ENCODE peak calls at places on chromosome 19, in six cellular contexts. One of them, this sample, is unnamed.

GRCh38 chr19:9406798-9407352 is 28.5 kb downstream of the ZNF266 start:
- DNase-seq in HFF-Myc: peak
- DNase-seq in ascending aorta: peak
- DNase-seq in CD8-positive, alpha-beta T cell: peak
- DNase-seq in type B pancreatic cell: no peak
- DNase-seq in GM13976: peak
- DNase-seq in this sample: peak

GRCh38 chr19:58054792-58055482 is 4.1 kb upstream of the ZNF135 start:
- DNase-seq in HFF-Myc: no peak
- DNase-seq in ascending aorta: no peak
- DNase-seq in CD8-positive, alpha-beta T cell: no peak
- DNase-seq in type B pancreatic cell: no peak
- DNase-seq in GM13976: peak
- DNase-seq in this sample: peak

GRCh38 chr19:53467503-53468262 is at the start of gene ZNF813:
- DNase-seq in HFF-Myc: peak
- DNase-seq in ascending aorta: peak
- DNase-seq in CD8-positive, alpha-beta T cell: peak
- DNase-seq in type B pancreatic cell: peak
- DNase-seq in GM13976: peak
- DNase-seq in this sample: peak

GRCh38 chr19:18896421-18896841 is 473 bp upstream of the CERS1 start:
- DNase-seq in HFF-Myc: no peak
- DNase-seq in ascending aorta: no peak
- DNase-seq in CD8-positive, alpha-beta T cell: no peak
- DNase-seq in type B pancreatic cell: no peak
- DNase-seq in GM13976: no peak
- DNase-seq in this sample: no peak

GRCh38 chr19:54429545-54430227 is 14.4 kb downstream of the TTYH1 start:
- DNase-seq in HFF-Myc: no peak
- DNase-seq in ascending aorta: no peak
- DNase-seq in CD8-positive, alpha-beta T cell: no peak
- DNase-seq in type B pancreatic cell: no peak
- DNase-seq in GM13976: no peak
- DNase-seq in this sample: no peak

GRCh38 chr19:29831041-29831548 is 19.3 kb downstream of the CCNE1 start:
- DNase-seq in HFF-Myc: no peak
- DNase-seq in ascending aorta: no peak
- DNase-seq in CD8-positive, alpha-beta T cell: peak
- DNase-seq in type B pancreatic cell: no peak
- DNase-seq in GM13976: peak
- DNase-seq in this sample: no peak

GRCh38 chr19:18173572-18174294 is at the start of gene IFI30:
- DNase-seq in HFF-Myc: no peak
- DNase-seq in ascending aorta: peak
- DNase-seq in CD8-positive, alpha-beta T cell: peak
- DNase-seq in type B pancreatic cell: no peak
- DNase-seq in GM13976: peak
- DNase-seq in this sample: peak

GRCh38 chr19:20359933-20360720 is 193.1 kb downstream of the ZNF486 start:
- DNase-seq in HFF-Myc: no peak
- DNase-seq in ascending aorta: no peak
- DNase-seq in CD8-positive, alpha-beta T cell: no peak
- DNase-seq in type B pancreatic cell: no peak
- DNase-seq in GM13976: no peak
- DNase-seq in this sample: no peak

GRCh38 chr19:39307822-39308530 is 11.8 kb downstream of the IFNL1 start:
- DNase-seq in HFF-Myc: no peak
- DNase-seq in ascending aorta: no peak
- DNase-seq in CD8-positive, alpha-beta T cell: no peak
- DNase-seq in type B pancreatic cell: no peak
- DNase-seq in GM13976: no peak
- DNase-seq in this sample: no peak

GRCh38 chr19:39599116-39599515 is 3.2 kb upstream of the LGALS13 start:
- DNase-seq in HFF-Myc: peak
- DNase-seq in ascending aorta: no peak
- DNase-seq in CD8-positive, alpha-beta T cell: no peak
- DNase-seq in type B pancreatic cell: no peak
- DNase-seq in GM13976: peak
- DNase-seq in this sample: peak

GRCh38 chr19:9883231-9883758 is 48.2 kb downstream of the PIN1 start:
- DNase-seq in HFF-Myc: no peak
- DNase-seq in ascending aorta: no peak
- DNase-seq in CD8-positive, alpha-beta T cell: no peak
- DNase-seq in type B pancreatic cell: no peak
- DNase-seq in GM13976: no peak
- DNase-seq in this sample: no peak

GRCh38 chr19:38831142-38831605 is 420 bp downstream of the ECH1 start:
- DNase-seq in HFF-Myc: no peak
- DNase-seq in ascending aorta: peak
- DNase-seq in CD8-positive, alpha-beta T cell: no peak
- DNase-seq in type B pancreatic cell: peak
- DNase-seq in GM13976: peak
- DNase-seq in this sample: peak

GRCh38 chr19:10566658-10567410 is 1.0 kb upstream of the KRI1 start:
- DNase-seq in HFF-Myc: no peak
- DNase-seq in ascending aorta: peak
- DNase-seq in CD8-positive, alpha-beta T cell: peak
- DNase-seq in type B pancreatic cell: no peak
- DNase-seq in GM13976: peak
- DNase-seq in this sample: no peak

GRCh38 chr19:37074819-37075362 is 3.3 kb upstream of the ZNF420 start:
- DNase-seq in HFF-Myc: no peak
- DNase-seq in ascending aorta: no peak
- DNase-seq in CD8-positive, alpha-beta T cell: no peak
- DNase-seq in type B pancreatic cell: no peak
- DNase-seq in GM13976: no peak
- DNase-seq in this sample: no peak

GRCh38 chr19:43731854-43732253 is 16.0 kb downstream of the IRGC start:
- DNase-seq in HFF-Myc: no peak
- DNase-seq in ascending aorta: no peak
- DNase-seq in CD8-positive, alpha-beta T cell: no peak
- DNase-seq in type B pancreatic cell: no peak
- DNase-seq in GM13976: no peak
- DNase-seq in this sample: no peak

GRCh38 chr19:10510301-10510802 is 6.9 kb downstream of the S1PR5 start:
- DNase-seq in HFF-Myc: no peak
- DNase-seq in ascending aorta: no peak
- DNase-seq in CD8-positive, alpha-beta T cell: peak
- DNase-seq in type B pancreatic cell: peak
- DNase-seq in GM13976: peak
- DNase-seq in this sample: no peak

GRCh38 chr19:45104658-45105384 is 11.8 kb downstream of the PPP1R37 start:
- DNase-seq in HFF-Myc: no peak
- DNase-seq in ascending aorta: no peak
- DNase-seq in CD8-positive, alpha-beta T cell: no peak
- DNase-seq in type B pancreatic cell: no peak
- DNase-seq in GM13976: no peak
- DNase-seq in this sample: no peak

GRCh38 chr19:4375164-4375619 is 25.2 kb downstream of the SH3GL1 start:
- DNase-seq in HFF-Myc: no peak
- DNase-seq in ascending aorta: no peak
- DNase-seq in CD8-positive, alpha-beta T cell: no peak
- DNase-seq in type B pancreatic cell: no peak
- DNase-seq in GM13976: no peak
- DNase-seq in this sample: no peak

GRCh38 chr19:40607898-40608621 is 6.9 kb downstream of the LTBP4 start:
- DNase-seq in HFF-Myc: no peak
- DNase-seq in ascending aorta: no peak
- DNase-seq in CD8-positive, alpha-beta T cell: no peak
- DNase-seq in type B pancreatic cell: no peak
- DNase-seq in GM13976: no peak
- DNase-seq in this sample: no peak

GRCh38 chr19:31099470-31100190 is 249.6 kb downstream of the TSHZ3 start:
- DNase-seq in HFF-Myc: no peak
- DNase-seq in ascending aorta: no peak
- DNase-seq in CD8-positive, alpha-beta T cell: no peak
- DNase-seq in type B pancreatic cell: no peak
- DNase-seq in GM13976: no peak
- DNase-seq in this sample: no peak

GRCh38 chr19:16338470-16339360 is 14.1 kb downstream of the KLF2 start:
- DNase-seq in HFF-Myc: peak
- DNase-seq in ascending aorta: peak
- DNase-seq in CD8-positive, alpha-beta T cell: no peak
- DNase-seq in type B pancreatic cell: no peak
- DNase-seq in GM13976: peak
- DNase-seq in this sample: peak

GRCh38 chr19:15050639-15051038 is 1.4 kb downstream of the CASP14 start:
- DNase-seq in HFF-Myc: no peak
- DNase-seq in ascending aorta: no peak
- DNase-seq in CD8-positive, alpha-beta T cell: no peak
- DNase-seq in type B pancreatic cell: no peak
- DNase-seq in GM13976: no peak
- DNase-seq in this sample: no peak

GRCh38 chr19:34853369-34853768 is 73.3 kb upstream of the ZNF30 start:
- DNase-seq in HFF-Myc: no peak
- DNase-seq in ascending aorta: no peak
- DNase-seq in CD8-positive, alpha-beta T cell: no peak
- DNase-seq in type B pancreatic cell: no peak
- DNase-seq in GM13976: no peak
- DNase-seq in this sample: no peak

GRCh38 chr19:34856052-34856451 is 70.7 kb upstream of the ZNF30 start:
- DNase-seq in HFF-Myc: no peak
- DNase-seq in ascending aorta: no peak
- DNase-seq in CD8-positive, alpha-beta T cell: no peak
- DNase-seq in type B pancreatic cell: no peak
- DNase-seq in GM13976: no peak
- DNase-seq in this sample: no peak

GRCh38 chr19:34847393-34847792 is 74.4 kb upstream of the ZNF599 start:
- DNase-seq in HFF-Myc: no peak
- DNase-seq in ascending aorta: no peak
- DNase-seq in CD8-positive, alpha-beta T cell: no peak
- DNase-seq in type B pancreatic cell: no peak
- DNase-seq in GM13976: no peak
- DNase-seq in this sample: no peak

DNA sequence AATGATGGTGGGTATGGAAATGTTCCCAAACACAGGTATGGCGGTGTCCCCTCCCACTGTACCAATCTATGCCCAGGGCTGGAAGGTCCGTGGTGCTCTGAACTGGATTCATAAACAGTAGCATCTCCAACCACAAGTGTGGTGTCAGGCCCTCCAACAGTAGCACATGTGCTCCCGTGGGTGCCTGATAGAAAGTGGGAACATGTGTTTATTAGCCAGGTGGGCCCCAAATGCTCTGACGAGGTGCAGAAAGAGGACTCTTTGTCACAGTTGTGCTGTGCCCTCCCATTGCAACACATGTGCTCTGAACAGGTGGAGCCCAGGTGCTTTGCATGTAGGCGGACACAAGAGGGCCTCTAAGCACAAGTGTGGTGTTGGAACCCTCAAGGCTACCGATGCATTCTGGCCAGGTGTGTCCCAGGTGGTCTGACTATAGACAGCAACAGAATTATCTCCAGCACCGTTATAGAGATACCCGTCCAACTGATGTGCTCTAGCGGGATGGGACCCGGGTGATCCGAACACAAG is 75.4 kb upstream of the ZNF30 start:
- DNase-seq in HFF-Myc: no peak
- DNase-seq in ascending aorta: no peak
- DNase-seq in CD8-positive, alpha-beta T cell: no peak
- DNase-seq in type B pancreatic cell: no peak
- DNase-seq in GM13976: no peak
- DNase-seq in this sample: no peak
- TF ChIP-seq CTCF in HFF-Myc: no peak
- TF ChIP-seq CTCF in ascending aorta: no peak
- TF ChIP-seq CTCF in CD8-positive, alpha-beta T cell: no peak
- TF ChIP-seq CTCF in type B pancreatic cell: no peak
- TF ChIP-seq CTCF in GM13976: no peak
- TF ChIP-seq CTCF in this sample: no peak

DNA sequence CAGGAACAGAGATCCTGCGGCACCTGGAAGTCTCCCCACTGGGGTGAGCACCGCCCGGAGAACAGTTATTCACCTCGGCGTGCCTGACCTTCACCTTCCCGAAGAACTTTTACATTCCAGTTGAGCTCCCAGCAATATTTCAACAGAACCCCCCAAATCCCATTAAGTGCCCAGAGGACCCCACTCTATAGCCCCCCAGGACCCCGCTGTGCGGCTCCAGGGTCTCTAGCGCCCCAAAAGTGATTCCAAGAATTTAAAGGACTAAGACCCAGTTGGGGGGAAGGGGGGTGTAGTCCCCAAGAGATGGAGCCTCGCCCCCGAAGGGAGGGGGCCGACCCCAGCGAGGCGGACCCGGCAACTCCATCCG is 480 bp downstream of the GPR108 start:
- DNase-seq in HFF-Myc: no peak
- DNase-seq in ascending aorta: no peak
- DNase-seq in CD8-positive, alpha-beta T cell: peak
- DNase-seq in type B pancreatic cell: no peak
- DNase-seq in GM13976: no peak
- DNase-seq in this sample: no peak
- TF ChIP-seq CTCF in HFF-Myc: no peak
- TF ChIP-seq CTCF in ascending aorta: peak
- TF ChIP-seq CTCF in CD8-positive, alpha-beta T cell: no peak
- TF ChIP-seq CTCF in type B pancreatic cell: peak
- TF ChIP-seq CTCF in GM13976: no peak
- TF ChIP-seq CTCF in this sample: no peak

GRCh38 chr19:47430041-47430802 is 10.9 kb upstream of the MEIS3 start:
- DNase-seq in HFF-Myc: no peak
- DNase-seq in ascending aorta: no peak
- DNase-seq in CD8-positive, alpha-beta T cell: no peak
- DNase-seq in type B pancreatic cell: no peak
- DNase-seq in GM13976: no peak
- DNase-seq in this sample: peak
- TF ChIP-seq CTCF in HFF-Myc: peak
- TF ChIP-seq CTCF in ascending aorta: peak
- TF ChIP-seq CTCF in CD8-positive, alpha-beta T cell: no peak
- TF ChIP-seq CTCF in type B pancreatic cell: peak
- TF ChIP-seq CTCF in GM13976: no peak
- TF ChIP-seq CTCF in this sample: peak

GRCh38 chr19:1382250-1382649 is 1.5 kb upstream of the NDUFS7 start:
- DNase-seq in HFF-Myc: no peak
- DNase-seq in ascending aorta: no peak
- DNase-seq in CD8-positive, alpha-beta T cell: no peak
- DNase-seq in type B pancreatic cell: no peak
- DNase-seq in GM13976: no peak
- DNase-seq in this sample: no peak

GRCh38 chr19:1384085-1384462 is 367 bp downstream of the NDUFS7 start:
- DNase-seq in HFF-Myc: no peak
- DNase-seq in ascending aorta: no peak
- DNase-seq in CD8-positive, alpha-beta T cell: no peak
- DNase-seq in type B pancreatic cell: no peak
- DNase-seq in GM13976: no peak
- DNase-seq in this sample: no peak

GRCh38 chr19:1384478-1385110 is 887 bp downstream of the NDUFS7 start:
- DNase-seq in HFF-Myc: no peak
- DNase-seq in ascending aorta: no peak
- DNase-seq in CD8-positive, alpha-beta T cell: no peak
- DNase-seq in type B pancreatic cell: no peak
- DNase-seq in GM13976: no peak
- DNase-seq in this sample: no peak

GRCh38 chr19:1383311-1384084 is at the start of gene NDUFS7:
- DNase-seq in HFF-Myc: peak
- DNase-seq in ascending aorta: peak
- DNase-seq in CD8-positive, alpha-beta T cell: peak
- DNase-seq in type B pancreatic cell: peak
- DNase-seq in GM13976: peak
- DNase-seq in this sample: peak

DNA sequence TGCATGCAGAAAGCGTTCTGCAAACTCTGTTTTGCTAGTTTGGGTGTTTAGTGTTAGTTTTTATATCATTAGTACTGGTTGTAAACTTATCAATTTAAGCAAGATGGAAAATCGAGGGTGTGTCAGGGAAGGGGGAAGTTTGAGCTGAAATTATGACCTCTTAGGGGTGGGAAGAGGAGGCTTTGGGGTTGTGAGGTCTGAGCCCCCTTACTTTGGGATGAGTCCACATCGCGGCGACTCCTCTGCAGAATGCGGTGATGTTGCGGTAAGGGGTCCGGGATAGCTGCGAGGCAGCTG is 745 bp upstream of the NDUFS7 start:
- DNase-seq in HFF-Myc: no peak
- DNase-seq in ascending aorta: no peak
- DNase-seq in CD8-positive, alpha-beta T cell: no peak
- DNase-seq in type B pancreatic cell: no peak
- DNase-seq in GM13976: no peak
- DNase-seq in this sample: no peak
- TF ChIP-seq CTCF in HFF-Myc: no peak
- TF ChIP-seq CTCF in ascending aorta: no peak
- TF ChIP-seq CTCF in CD8-positive, alpha-beta T cell: no peak
- TF ChIP-seq CTCF in type B pancreatic cell: no peak
- TF ChIP-seq CTCF in GM13976: no peak
- TF ChIP-seq CTCF in this sample: no peak

This sample was measured in fibroblast of pulmonary artery.